ENCODE peak calls at places on chromosome 21, in five cellular contexts. E, Y, G, Z and L are unnamed samples.

GRCh38 chr21:36509966-36510742 is 30.2 kb upstream of the CLDN14 start:
- DNase-seq in Y (no peak), E (no peak), G (no peak), Z (no peak), L (no peak)

GRCh38 chr21:36338975-36339374 is 19.0 kb downstream of the MORC3 start:
- DNase-seq in G (no peak), E (no peak), Z (no peak), Y (no peak), L (no peak)

GRCh38 chr21:42472521-42472920 is 23.5 kb downstream of the RSPH1 start:
- DNase-seq in Y (no peak), G (no peak), E (no peak), Z (no peak), L (no peak)

GRCh38 chr21:39715804-39716397 is 29.1 kb upstream of the IGSF5 start:
- DNase-seq in G (no peak), Y (peak), Z (peak), E (no peak), L (peak)

GRCh38 chr21:14479387-14479786 is 66.7 kb downstream of the SAMSN1 start:
- DNase-seq in G (no peak), Y (no peak), Z (no peak), E (no peak), L (no peak)

GRCh38 chr21:36910581-36911307 is 55.7 kb downstream of the HLCS start:
- DNase-seq in Y (no peak), Z (no peak), E (no peak), G (no peak), L (no peak)

GRCh38 chr21:43903451-43904091 is 38.5 kb downstream of the AGPAT3 start:
- DNase-seq in G (no peak), Y (no peak), E (no peak), Z (no peak), L (no peak)

GRCh38 chr21:43634618-43635017 is 24.7 kb downstream of the HSF2BP start:
- DNase-seq in Y (no peak), E (no peak), Z (no peak), G (no peak), L (no peak)

GRCh38 chr21:33801424-33802405 is 113.9 kb downstream of the ATP5PO start:
- DNase-seq in Z (no peak), Y (peak), E (no peak), G (no peak), L (peak)

GRCh38 chr21:42474982-42475381 is 21.0 kb downstream of the RSPH1 start:
- DNase-seq in Y (no peak), G (no peak), E (no peak), Z (no peak), L (no peak)

GRCh38 chr21:15272591-15272990 is 207.8 kb upstream of the NRIP1 start:
- DNase-seq in Z (no peak), Y (no peak), G (no peak), E (no peak), L (no peak)

GRCh38 chr21:43792406-43792805 is 3.0 kb downstream of the RRP1 start:
- DNase-seq in Y (no peak), G (no peak), E (no peak), Z (no peak), L (no peak)

GRCh38 chr21:31530918-31531705 is 128.4 kb upstream of the SOD1 start:
- DNase-seq in Y (no peak), G (no peak), Z (no peak), E (no peak), L (no peak)

GRCh38 chr21:15466329-15466728 is 263.5 kb upstream of the USP25 start:
- DNase-seq in Z (no peak), G (no peak), Y (no peak), E (no peak), L (no peak)

GRCh38 chr21:37532868-37533780 is 166.6 kb downstream of the DYRK1A start:
- DNase-seq in G (peak), Z (no peak), Y (no peak), E (no peak), L (no peak)

GRCh38 chr21:41851090-41851790 is 27.9 kb downstream of the PRDM15 start:
- DNase-seq in Y (no peak), Z (no peak), G (no peak), E (no peak), L (no peak)

GRCh38 chr21:15592271-15592860 is 137.4 kb upstream of the USP25 start:
- DNase-seq in Y (peak), G (no peak), E (no peak), Z (peak), L (peak)

GRCh38 chr21:14119038-14119437 is 91.7 kb downstream of the LIPI start:
- DNase-seq in G (no peak), Z (no peak), Y (no peak), E (no peak), L (no peak)

GRCh38 chr21:43728467-43729390 is 9.8 kb downstream of the PDXK start:
- DNase-seq in G (peak), Y (peak), E (peak), Z (peak), L (peak)

GRCh38 chr21:38139380-38140168 is 117.2 kb upstream of the KCNJ15 start:
- DNase-seq in Y (peak), G (no peak), Z (no peak), E (no peak), L (no peak)

GRCh38 chr21:39523398-39523797 is 71.6 kb downstream of the SH3BGR start:
- DNase-seq in Z (no peak), G (no peak), E (no peak), Y (no peak), L (no peak)

GRCh38 chr21:36479415-36480402 is at the start of gene CLDN14:
- DNase-seq in E (no peak), Z (no peak), Y (peak), G (no peak), L (no peak)

GRCh38 chr21:30942192-30942591 is 60.8 kb upstream of the KRTAP11-1 start:
- DNase-seq in Y (no peak), Z (no peak), E (no peak), G (no peak), L (no peak)

GRCh38 chr21:36927718-36928117 is 38.8 kb downstream of the HLCS start:
- DNase-seq in Y (peak), Z (peak), E (peak), G (peak), L (peak)

GRCh38 chr21:32538147-32538792 is 47.1 kb downstream of the TCP10L start:
- DNase-seq in Z (peak), E (no peak), Y (no peak), G (no peak), L (no peak)

GRCh38 chr21:31426235-31426797 is 82.3 kb upstream of the TIAM1 start:
- DNase-seq in Z (no peak), E (peak), G (no peak), Y (no peak), L (no peak)

GRCh38 chr21:31180256-31181088 is 142.2 kb upstream of the KRTAP19-8 start:
- DNase-seq in G (no peak), Z (no peak), Y (peak), E (no peak), L (peak)

GRCh38 chr21:39007532-39007931 is 175.7 kb downstream of the PSMG1 start:
- DNase-seq in G (no peak), Z (no peak), E (no peak), Y (no peak), L (no peak)

GRCh38 chr21:23639726-23640125 is 1967.6 kb downstream of the MRPL39 start:
- DNase-seq in E (no peak), Z (no peak), G (no peak), Y (no peak), L (no peak)

GRCh38 chr21:36350282-36350910 is 30.4 kb downstream of the MORC3 start:
- DNase-seq in E (no peak), Z (no peak), Y (no peak), G (no peak), L (no peak)

GRCh38 chr21:43302356-43302700 is 124.6 kb downstream of the SIK1 start:
- DNase-seq in Y (no peak), G (no peak), Z (no peak), E (no peak), L (no peak)

GRCh38 chr21:8991968-8992621 is 1529.3 kb upstream of the TPTE start:
- DNase-seq in E (no peak), Z (no peak), G (no peak), Y (no peak), L (no peak)

GRCh38 chr21:41142051-41142795 is 25.7 kb upstream of the BACE2 start:
- DNase-seq in Y (peak), G (no peak), Z (no peak), E (no peak), L (no peak)

GRCh38 chr21:32653326-32653901 is 41.2 kb upstream of the CFAP298 start:
- DNase-seq in Y (peak), Z (peak), G (no peak), E (no peak), L (peak)

GRCh38 chr21:21715286-21715969 is 717.2 kb downstream of the NCAM2 start:
- DNase-seq in Y (no peak), G (no peak), E (no peak), Z (no peak), L (no peak)

GRCh38 chr21:25639922-25640670 is 1.0 kb downstream of the JAM2 start:
- DNase-seq in Y (no peak), Z (peak), G (no peak), E (no peak), L (peak)
- TF ChIP-seq SUZ12 in Y (no peak), Z (peak), G (no peak), E (no peak), L (no peak)

GRCh38 chr21:27704567-27705166 is 737.8 kb upstream of the ADAMTS5 start:
- DNase-seq in G (no peak), E (no peak), Z (no peak), Y (no peak), L (no peak)
- TF ChIP-seq SUZ12 in G (no peak), E (no peak), Z (no peak), Y (no peak), L (no peak)

GRCh38 chr21:45579383-45580180 is 37.3 kb upstream of the SLC19A1 start:
- DNase-seq in E (no peak), G (no peak), Y (no peak), Z (no peak), L (no peak)

GRCh38 chr21:45575993-45576837 is 34.0 kb upstream of the SLC19A1 start:
- DNase-seq in G (no peak), Y (no peak), E (no peak), Z (no peak), L (no peak)

GRCh38 chr21:45578811-45579381 is 36.7 kb upstream of the SLC19A1 start:
- DNase-seq in Y (no peak), Z (no peak), E (no peak), G (no peak), L (no peak)

GRCh38 chr21:45576838-45577737 is 34.8 kb upstream of the SLC19A1 start:
- DNase-seq in Y (no peak), E (no peak), G (no peak), Z (no peak), L (no peak)

GRCh38 chr21:45577806-45578801 is 35.9 kb upstream of the SLC19A1 start:
- DNase-seq in E (no peak), G (no peak), Y (peak), Z (no peak), L (no peak)
- TF ChIP-seq SUZ12 in E (no peak), G (no peak), Y (no peak), Z (no peak), L (no peak)

GRCh38 chr21:45412909-45413581 is 8.1 kb downstream of the COL18A1 start:
- DNase-seq in Z (no peak), E (no peak), Y (no peak), G (no peak), L (no peak)

GRCh38 chr21:45412491-45412890 is 7.5 kb downstream of the COL18A1 start:
- DNase-seq in Y (no peak), G (no peak), E (no peak), Z (no peak), L (no peak)

GRCh38 chr21:45410865-45411809 is 6.2 kb downstream of the COL18A1 start:
- DNase-seq in G (no peak), Y (no peak), Z (no peak), E (no peak), L (no peak)

GRCh38 chr21:45410151-45410864 is 5.3 kb downstream of the COL18A1 start:
- DNase-seq in Y (peak), E (no peak), Z (no peak), G (no peak), L (no peak)

DNA sequence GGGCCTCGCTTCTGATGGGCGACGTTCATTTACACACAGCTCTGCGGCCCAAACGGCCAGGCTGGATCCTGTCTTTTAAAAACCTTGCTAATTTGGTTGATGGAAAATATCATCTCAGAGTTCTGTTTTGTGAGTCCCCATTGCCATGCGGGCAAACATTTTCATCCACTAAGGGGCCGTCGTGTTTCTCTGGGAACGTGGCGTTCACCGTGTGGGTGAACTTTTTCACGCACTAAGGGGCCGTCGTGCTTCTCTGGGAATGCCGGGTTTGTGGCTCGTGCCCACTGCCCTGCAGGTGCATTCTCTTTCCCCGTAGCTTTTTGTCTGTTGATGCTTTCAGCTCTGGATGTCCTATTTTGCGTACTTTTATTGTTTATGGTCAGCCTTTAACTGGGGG is 6.8 kb downstream of the COL18A1 start:
- DNase-seq in Y (no peak), E (no peak), G (no peak), Z (no peak), L (no peak)
- TF ChIP-seq SUZ12 in Y (no peak), E (no peak), G (no peak), Z (no peak), L (no peak)

GRCh38 chr21:28516996-28517592 is 475.6 kb downstream of the LTN1 start:
- DNase-seq in Y (peak), E (peak), G (peak), Z (peak), L (peak)

GRCh38 chr21:28518620-28519019 is 474.1 kb downstream of the LTN1 start:
- DNase-seq in G (no peak), Y (no peak), E (no peak), Z (no peak), L (no peak)

GRCh38 chr21:28523367-28523766 is 469.3 kb downstream of the LTN1 start:
- DNase-seq in Y (no peak), Z (no peak), G (no peak), E (no peak), L (no peak)

DNA sequence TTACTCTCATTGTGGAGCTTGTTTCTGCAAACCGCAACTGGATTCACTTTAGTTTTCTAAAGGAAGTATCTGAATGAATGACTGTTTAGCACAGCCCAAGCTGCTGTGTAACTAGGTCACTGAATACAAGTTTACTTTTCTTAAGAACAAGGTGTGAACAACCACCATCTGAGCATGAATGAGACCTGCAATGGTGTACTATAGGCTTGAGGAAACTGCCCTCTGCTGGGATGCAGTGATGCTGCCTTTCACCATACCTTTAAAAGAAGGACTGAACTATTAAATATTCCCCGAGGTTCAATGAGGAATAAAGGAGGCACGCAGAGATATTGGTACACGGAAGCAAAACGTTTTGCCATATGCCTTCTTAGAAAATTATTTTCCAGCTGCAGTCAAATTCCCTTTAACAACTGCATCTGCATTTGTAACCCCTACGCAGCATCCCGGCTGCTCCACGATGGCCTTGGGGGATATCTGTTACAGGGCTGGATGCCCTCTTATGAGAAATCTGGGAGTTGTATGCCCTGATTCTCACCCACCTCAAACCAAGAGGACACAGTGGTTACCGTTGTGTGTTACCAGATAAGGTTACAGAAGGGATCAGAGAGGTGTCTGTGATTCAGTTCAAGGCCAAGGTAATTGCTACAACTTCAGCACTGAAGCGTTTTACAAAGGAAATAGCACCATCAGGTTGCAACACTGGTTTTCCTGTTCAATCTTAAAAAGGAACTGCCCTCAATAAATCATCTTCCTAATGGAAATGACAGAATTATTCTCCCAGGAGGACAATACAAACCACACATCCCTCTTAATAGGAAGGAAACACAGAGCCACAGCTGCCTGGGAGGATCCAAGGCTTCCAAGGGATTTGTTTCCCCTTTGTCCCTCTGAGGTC is 470.5 kb downstream of the LTN1 start:
- DNase-seq in Z (peak), G (peak), E (no peak), Y (no peak), L (no peak)
- TF ChIP-seq SUZ12 in Z (no peak), G (no peak), E (no peak), Y (no peak), L (no peak)

GRCh38 chr21:34882719-34883131 is 166.4 kb downstream of the RUNX1 start:
- DNase-seq in Z (no peak), Y (no peak), E (no peak), G (no peak), L (no peak)
- TF ChIP-seq SUZ12 in Z (no peak), Y (no peak), E (no peak), G (no peak), L (no peak)

GRCh38 chr21:35256468-35256988 is 207.4 kb upstream of the RUNX1 start:
- DNase-seq in E (no peak), Z (no peak), Y (peak), G (no peak), L (peak)
- TF ChIP-seq SUZ12 in E (no peak), Z (no peak), Y (no peak), G (no peak), L (no peak)

GRCh38 chr21:19228241-19228640 is 824.7 kb upstream of the TMPRSS15 start:
- DNase-seq in E (no peak), Y (no peak), G (no peak), Z (no peak), L (peak)
- TF ChIP-seq SUZ12 in E (no peak), Y (no peak), G (no peak), Z (no peak), L (no peak)